ENCODE peak calls at places on chromosomes 12 and 14, in seven cellular contexts. Q is Calu3, Z is PC-9, G is GM23248, U is fibroblast of the aortic adventitia, R is NCI-H524, E is ACHN. K is an unnamed sample.

GRCh38 chr12:90621927-90622326 is 333.0 kb downstream of the CCER1 start:
- DNase-seq in Q (no peak), E (no peak), G (peak; percentile 65), U (peak; percentile 57), R (no peak), Z (no peak), K (no peak)

GRCh38 chr12:93714382-93714781 is 37.2 kb downstream of the CRADD start:
- DNase-seq in R (no peak), Q (no peak), G (peak; percentile 56), U (no peak), Z (no peak), E (no peak), K (no peak)

GRCh38 chr12:55972906-55973597 is 826 bp upstream of the RAB5B start:
- DNase-seq in R (no peak), Z (no peak), G (no peak), Q (no peak), E (no peak), U (no peak), K (no peak)

GRCh38 chr12:111785651-111786050 is 18.9 kb downstream of the ALDH2 start:
- DNase-seq in U (peak; percentile 77), Q (no peak), E (no peak), Z (no peak), R (no peak), G (peak; percentile 73), K (no peak)

GRCh38 chr12:53781218-53781801 is 29.5 kb upstream of the CISTR start:
- DNase-seq in Z (no peak), U (no peak), G (no peak), Q (no peak), R (peak; percentile 88), E (no peak), K (no peak)

GRCh38 chr14:105058521-105059034 is 6.7 kb downstream of the GPR132 start:
- DNase-seq in G (no peak), R (peak; percentile 78), Z (no peak), Q (no peak), E (no peak), U (no peak), K (no peak)

GRCh38 chr12:108782971-108783370 is 51.7 kb upstream of the CORO1C start:
- DNase-seq in G (no peak), R (no peak), U (no peak), E (no peak), Q (no peak), Z (no peak), K (no peak)

GRCh38 chr12:76449572-76449971 is 101.4 kb upstream of the BBS10 start:
- DNase-seq in Q (no peak), U (peak; percentile 57), E (peak; percentile 52), R (no peak), G (peak; percentile 77), Z (no peak), K (no peak)

GRCh38 chr14:87131879-87132278 is 861.1 kb downstream of the GALC start:
- DNase-seq in R (peak; percentile 72), Z (no peak), Q (no peak), E (no peak), G (peak; percentile 41), U (peak; percentile 27), K (no peak)